ENCODE peak calls at places on chromosomes 4 and X, in four cellular contexts. N is Caco-2, U is HFFc6, K is retinal pigment epithelial cell. J is an unnamed sample.

GRCh38 chr4:169768385-169768784 is 10.6 kb upstream of the HPF1 start:
- DNase-seq in U (no peak), N (no peak), K (no peak), J (no peak)

GRCh38 chr4:112094330-112094729 is 50.9 kb upstream of the FAM241A start:
- DNase-seq in U (no peak), K (no peak), N (no peak), J (no peak)

GRCh38 chr4:139841464-139842195 is 176.0 kb downstream of the MGST2 start:
- DNase-seq in U (no peak), N (peak; percentile 71), K (no peak), J (no peak)

GRCh38 chrX:154368630-154369452 is 5.6 kb downstream of the FLNA start:
- DNase-seq in U (peak; percentile 91), N (peak; percentile 83), K (peak; percentile 51), J (peak; percentile 69)

GRCh38 chrX:76454456-76454927 is 27.0 kb downstream of the MAGEE1 start:
- DNase-seq in K (no peak), U (peak; percentile 8), N (no peak), J (no peak)

GRCh38 chr4:1449833-1450741 is 43.8 kb upstream of the NKX1-1 start:
- DNase-seq in N (peak; percentile 24), K (no peak), U (no peak), J (no peak)

GRCh38 chrX:130224810-130225209 is 43.9 kb downstream of the ZNF280C start:
- DNase-seq in N (no peak), U (no peak), K (no peak), J (no peak)

GRCh38 chr4:7027913-7028312 is 15.3 kb upstream of the TADA2B start:
- DNase-seq in K (no peak), U (no peak), N (no peak), J (no peak)

GRCh38 chrX:151789179-151789800 is 54.7 kb downstream of the CNGA2 start:
- DNase-seq in N (no peak), K (peak; percentile 62), U (peak; percentile 72), J (no peak)

GRCh38 chr4:67714248-67714583 is 13.3 kb upstream of the UBA6 start:
- DNase-seq in K (no peak), U (no peak), N (peak; percentile 54), J (no peak)

GRCh38 chrX:19889582-19890342 is 2.4 kb upstream of the SH3KBP1 start:
- DNase-seq in N (no peak), U (peak; percentile 63), K (no peak), J (peak; percentile 29)

GRCh38 chrX:15322472-15322871 is 7.0 kb upstream of the ASB11 start:
- DNase-seq in U (no peak), K (no peak), N (no peak), J (no peak)

GRCh38 chr4:143254479-143255216 is 69.9 kb downstream of the USP38 start:
- DNase-seq in N (no peak), K (no peak), U (no peak), J (no peak)

GRCh38 chrX:36867143-36867542 is 141.0 kb upstream of the FAM47C start:
- DNase-seq in U (peak; percentile 9), K (no peak), N (no peak), J (no peak)

GRCh38 chrX:64894454-64895038 is 81.7 kb downstream of the ZC4H2 start:
- DNase-seq in U (no peak), K (no peak), N (no peak), J (no peak)

GRCh38 chrX:153459976-153460375 is 10.4 kb downstream of the HAUS7 start:
- DNase-seq in K (peak; percentile 25), U (peak; percentile 54), N (no peak), J (no peak)

GRCh38 chr4:81605278-81605677 is 133.6 kb upstream of the RASGEF1B start:
- DNase-seq in N (no peak), U (no peak), K (no peak), J (no peak)

GRCh38 chrX:150163181-150163930 is 199.8 kb upstream of the MAMLD1 start:
- DNase-seq in U (no peak), K (no peak), N (no peak), J (no peak)

GRCh38 chr4:30950737-30951136 is 230.6 kb downstream of the PCDH7 start:
- DNase-seq in N (peak; percentile 71), K (no peak), U (no peak), J (no peak)

GRCh38 chrX:136755411-136755810 is 25.3 kb downstream of the ARHGEF6 start:
- DNase-seq in U (no peak), N (no peak), K (no peak), J (no peak)

GRCh38 chr4:41428941-41429669 is 108.9 kb upstream of the LIMCH1 start:
- DNase-seq in K (no peak), N (no peak), U (no peak), J (no peak)

GRCh38 chr4:174993916-174994315 is 75.8 kb downstream of the ADAM29 start:
- DNase-seq in N (no peak), U (no peak), K (no peak), J (no peak)

GRCh38 chr4:153728660-153729059 is 31.2 kb downstream of the RNF175 start:
- DNase-seq in K (no peak), U (no peak), N (no peak), J (no peak)

GRCh38 chrX:140274761-140275525 is 229.9 kb downstream of the SOX3 start:
- DNase-seq in U (no peak), K (peak; percentile 46), N (no peak), J (no peak)

GRCh38 chr4:186743261-186743660 is 19.6 kb upstream of the FAT1 start:
- DNase-seq in N (no peak), U (no peak), K (no peak), J (no peak)

GRCh38 chr4:67475155-67475554 is 70.1 kb downstream of the CENPC start:
- DNase-seq in K (no peak), U (no peak), N (no peak), J (no peak)

GRCh38 chrX:39167791-39168190 is 366.5 kb downstream of the MID1IP1 start:
- DNase-seq in K (no peak), N (no peak), U (no peak), J (no peak)

GRCh38 chr4:128572778-128573241 is 236.7 kb upstream of the JADE1 start:
- DNase-seq in U (no peak), K (no peak), N (peak; percentile 48), J (no peak)

GRCh38 chr4:108851346-108851745 is 88.5 kb upstream of the ETNPPL start:
- DNase-seq in N (no peak), U (no peak), K (peak; percentile 76), J (no peak)

GRCh38 chrX:13283968-13284914 is 35.6 kb downstream of the ATXN3L start:
- DNase-seq in K (peak; percentile 88), N (no peak), U (peak; percentile 3), J (no peak)

GRCh38 chr4:77695769-77696168 is 90.1 kb downstream of the CXCL13 start:
- DNase-seq in U (peak; percentile 90), N (no peak), K (peak; percentile 75), J (no peak)

GRCh38 chr4:122379239-122379638 is 428 bp downstream of the ADAD1 start:
- DNase-seq in K (no peak), U (no peak), N (no peak), J (no peak)

GRCh38 chrX:94329182-94329581 is 655.2 kb downstream of the FAM133A start:
- DNase-seq in U (no peak), K (no peak), N (no peak), J (no peak)

GRCh38 chr4:44725861-44726820 is at the start of gene GNPDA2:
- DNase-seq in K (no peak), N (peak; percentile 88), U (peak; percentile 85), J (peak; percentile 68)
- TF ChIP-seq CTCF in K (peak; percentile 33), N (no peak), U (peak; percentile 52), J (no peak)

GRCh38 chr4:89949782-89950387 is 55.2 kb downstream of the MMRN1 start:
- DNase-seq in K (no peak), N (no peak), U (no peak), J (no peak)
- TF ChIP-seq CTCF in K (peak; percentile 49), N (peak; percentile 37), U (peak; percentile 19), J (no peak)

GRCh38 chr4:44487341-44487740 is 38.7 kb upstream of the KCTD8 start:
- DNase-seq in K (peak; percentile 74), N (no peak), U (no peak), J (no peak)
- TF ChIP-seq CTCF in K (no peak), N (no peak), U (no peak), J (no peak)

GRCh38 chrX:53018627-53019026 is 30.0 kb upstream of the GPR173 start:
- DNase-seq in U (no peak), N (no peak), K (no peak), J (no peak)
- TF ChIP-seq CTCF in U (peak; percentile 11), N (no peak), K (no peak), J (no peak)

DNA sequence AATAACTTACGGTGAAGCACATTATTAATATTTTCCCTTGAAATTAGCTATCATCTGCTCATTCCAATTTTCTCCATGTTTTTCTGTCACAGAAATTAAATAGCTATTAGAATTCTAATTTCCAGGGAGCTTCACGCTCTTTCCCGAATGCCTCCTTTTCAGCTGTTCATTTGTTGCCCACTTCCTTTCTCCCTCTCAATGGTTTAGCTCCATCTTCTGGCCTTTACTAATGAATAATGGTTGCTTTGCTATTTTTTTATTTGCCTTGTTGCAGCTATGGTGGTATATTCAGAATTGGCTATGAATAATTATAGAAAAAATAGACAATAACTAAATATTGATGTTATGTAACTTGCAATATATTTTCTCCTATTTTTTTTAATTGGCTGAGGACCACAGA is 70.5 kb downstream of the GRIA2 start:
- DNase-seq in U (no peak), K (no peak), N (no peak), J (no peak)
- TF ChIP-seq CTCF in U (peak; percentile 56), K (peak; percentile 4), N (no peak), J (no peak)

DNA sequence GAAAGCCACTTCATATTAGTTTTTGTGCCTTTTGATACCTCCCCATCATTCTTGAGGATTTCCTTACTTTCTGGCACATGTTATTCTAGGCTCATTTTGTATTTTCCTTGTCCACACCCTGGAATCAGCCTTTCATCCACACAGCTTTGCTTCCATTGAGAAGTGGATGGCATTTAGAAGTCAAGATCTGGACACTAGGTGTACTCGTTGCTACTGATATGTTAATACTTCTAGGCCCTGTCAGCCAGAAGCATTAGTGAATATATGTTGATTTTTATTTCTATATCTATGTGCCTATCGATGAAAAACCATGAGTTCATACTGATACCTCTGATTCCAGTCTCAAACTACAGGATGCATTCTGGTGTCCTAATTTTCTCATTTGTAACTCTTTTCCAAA is 73.2 kb downstream of the ARHGAP24 start:
- DNase-seq in N (no peak), K (no peak), U (no peak), J (no peak)
- TF ChIP-seq CTCF in N (no peak), K (no peak), U (no peak), J (no peak)